ENCODE peak calls at places on chromosomes 4 and X, in ten cellular contexts. Y, Z, V, L, D, G, H, X, A and R are unnamed samples.
A peak's percentile ranks its signal among the peaks of the same experiment; 100 is the strongest.

GRCh38 chr4:89248879-89249281 is 58.7 kb downstream of the GPRIN3 start:
- DNase-seq in L (no peak), D (no peak), A (no peak), Y (no peak), H (no peak), V (no peak), Z (no peak), G (no peak), X (peak; percentile 66), R (no peak)

GRCh38 chr4:7212921-7213320 is 20.6 kb downstream of the SORCS2 start:
- DNase-seq in H (no peak), G (no peak), L (no peak), Z (no peak), A (peak; percentile 20), Y (no peak), X (no peak), V (no peak), D (no peak), R (no peak)

GRCh38 chr4:106565727-106566126 is 197.1 kb upstream of the GIMD1 start:
- DNase-seq in G (no peak), V (no peak), A (no peak), H (no peak), Z (no peak), D (no peak), Y (no peak), X (no peak), L (no peak), R (no peak)

GRCh38 chr4:86977621-86978184 is 42.9 kb downstream of the AFF1 start:
- DNase-seq in G (no peak), H (no peak), A (peak; percentile 43), X (no peak), D (no peak), V (no peak), Y (no peak), Z (no peak), L (no peak), R (no peak)

GRCh38 chr4:144666539-144667175 is 20.7 kb downstream of the HHIP start:
- DNase-seq in H (no peak), Y (no peak), Z (no peak), G (no peak), L (no peak), A (no peak), X (no peak), V (no peak), D (no peak), R (no peak)

GRCh38 chr4:21543514-21543913 is 405.1 kb downstream of the KCNIP4 start:
- DNase-seq in Y (no peak), V (no peak), A (no peak), Z (no peak), D (no peak), H (no peak), L (no peak), X (no peak), G (no peak), R (no peak)

GRCh38 chr4:186643501-186644315 is 79.9 kb downstream of the FAT1 start:
- DNase-seq in H (no peak), Y (no peak), G (no peak), L (no peak), A (no peak), Z (no peak), V (no peak), D (no peak), X (no peak), R (no peak)

GRCh38 chrX:114930227-114930626 is 87.2 kb downstream of the IL13RA2 start:
- DNase-seq in Z (no peak), D (no peak), H (no peak), A (no peak), Y (no peak), V (no peak), G (no peak), L (no peak), X (no peak), R (no peak)

GRCh38 chrX:26295425-26295824 is 79.5 kb downstream of the MAGEB5 start:
- DNase-seq in V (no peak), L (no peak), Y (no peak), H (peak; percentile 27), Z (no peak), X (no peak), A (no peak), G (no peak), D (no peak), R (no peak)

GRCh38 chrX:79176028-79176427 is 31.5 kb downstream of the GPR174 start:
- DNase-seq in Z (no peak), X (no peak), D (no peak), Y (no peak), V (no peak), L (no peak), G (no peak), A (no peak), H (no peak), R (no peak)

GRCh38 chr4:139509727-139510410 is 46.1 kb downstream of the SETD7 start:
- DNase-seq in H (no peak), D (no peak), X (no peak), Y (no peak), G (peak; percentile 12), V (no peak), L (no peak), A (no peak), Z (no peak), R (no peak)

GRCh38 chr4:38684951-38685350 is 21.0 kb downstream of the KLF3 start:
- DNase-seq in X (no peak), Z (no peak), D (no peak), Y (no peak), V (no peak), H (no peak), A (no peak), G (no peak), L (no peak), R (no peak)

GRCh38 chrX:133645251-133645650 is 230.0 kb upstream of the GPC4 start:
- DNase-seq in Y (no peak), H (no peak), L (no peak), D (no peak), Z (no peak), A (no peak), V (no peak), X (no peak), G (no peak), R (no peak)